ENCODE peak calls at places on chromosomes 16 and 17, in four cellular contexts. N, Q, S and D are unnamed samples.

GRCh38 chr16:10964891-10965326 is 20.5 kb downstream of the CLEC16A start:
- DNase-seq in N (no peak), S (peak), Q (no peak), D (no peak)

GRCh38 chr17:12545877-12546513 is 119.7 kb upstream of the MYOCD start:
- DNase-seq in N (peak), Q (peak), S (no peak), D (peak)

GRCh38 chr16:87186440-87186839 is 130.8 kb downstream of the C16orf95 start:
- DNase-seq in S (no peak), N (no peak), Q (no peak), D (no peak)

GRCh38 chr17:75639771-75640555 is 6.7 kb downstream of the SMIM5 start:
- DNase-seq in Q (no peak), N (no peak), S (no peak), D (no peak)

GRCh38 chr17:56009795-56010715 is 143.2 kb upstream of the ANKFN1 start:
- DNase-seq in S (no peak), N (no peak), Q (no peak), D (no peak)

GRCh38 chr17:10216213-10216982 is 18.0 kb upstream of the GAS7 start:
- DNase-seq in S (no peak), N (no peak), Q (no peak), D (no peak)

GRCh38 chr17:29158515-29159275 is 21.5 kb downstream of the MYO18A start:
- DNase-seq in S (no peak), N (no peak), Q (peak), D (no peak)

GRCh38 chr17:34307110-34307509 is 12.1 kb upstream of the CCL8 start:
- DNase-seq in S (no peak), Q (no peak), N (no peak), D (no peak)

GRCh38 chr16:4802659-4803287 is 340 bp upstream of the ROGDI start:
- DNase-seq in N (peak), S (peak), Q (peak), D (peak)

GRCh38 chr16:64397042-64397441 is 724.8 kb downstream of the CDH11 start:
- DNase-seq in S (no peak), Q (no peak), N (no peak), D (no peak)

GRCh38 chr17:28521296-28522085 is 15.3 kb downstream of the FOXN1 start:
- DNase-seq in S (no peak), N (no peak), Q (no peak), D (no peak)

GRCh38 chr17:14203392-14203791 is 33.3 kb downstream of the CDRT15 start:
- DNase-seq in Q (no peak), S (no peak), N (peak), D (no peak)

GRCh38 chr16:57167951-57168350 is 17.9 kb downstream of the PSME3IP1 start:
- DNase-seq in Q (peak), N (peak), S (no peak), D (no peak)

GRCh38 chr17:55005520-55005919 is 37.0 kb downstream of the STXBP4 start:
- DNase-seq in S (no peak), N (peak), Q (no peak), D (no peak)

GRCh38 chr17:49090885-49091594 is 41.5 kb upstream of the B4GALNT2 start:
- DNase-seq in Q (no peak), S (no peak), N (no peak), D (no peak)

GRCh38 chr17:6913608-6914443 is 82.0 kb upstream of the ALOX12 start:
- DNase-seq in S (peak), N (no peak), Q (peak), D (peak)

GRCh38 chr17:76833034-76833689 is 35.0 kb upstream of the MGAT5B start:
- DNase-seq in Q (no peak), S (no peak), N (no peak), D (no peak)

GRCh38 chr17:46205975-46206374 is 12.7 kb upstream of the KANSL1 start:
- DNase-seq in S (no peak), N (no peak), Q (no peak), D (no peak)

GRCh38 chr17:66275651-66276050 is 26.8 kb upstream of the PRKCA start:
- DNase-seq in Q (peak), N (peak), S (peak), D (peak)

GRCh38 chr16:89410794-89411309 is 79.5 kb downstream of the ANKRD11 start:
- DNase-seq in Q (peak), S (no peak), N (no peak), D (no peak)

GRCh38 chr17:64969046-64969501 is 49.8 kb upstream of the LRRC37A3 start:
- DNase-seq in N (no peak), S (no peak), Q (no peak), D (no peak)

GRCh38 chr16:59593256-59593655 is 859.1 kb upstream of the GOT2 start:
- DNase-seq in Q (peak), S (no peak), N (no peak), D (no peak)

GRCh38 chr16:81610144-81610842 is 165.7 kb downstream of the CMIP start:
- DNase-seq in N (no peak), Q (peak), S (no peak), D (peak)

GRCh38 chr16:46621006-46621629 is at the start of gene SHCBP1:
- DNase-seq in Q (peak), S (peak), N (peak), D (peak)

GRCh38 chr16:19555938-19556778 is 655 bp downstream of the VPS35L start:
- DNase-seq in N (peak), S (peak), Q (peak), D (peak)

GRCh38 chr16:49854227-49855203 is 1.4 kb downstream of the ZNF423 start:
- DNase-seq in S (peak), Q (no peak), N (no peak), D (peak)

GRCh38 chr16:51880776-51881175 is 666.2 kb downstream of the TOX3 start:
- DNase-seq in Q (peak), N (no peak), S (no peak), D (no peak)

GRCh38 chr16:9049241-9049640 is 42.2 kb upstream of the HAPSTR1 start:
- DNase-seq in N (no peak), Q (peak), S (no peak), D (no peak)